ENCODE peak calls at places on chromosomes 4 and X, in five cellular contexts. M is CD4-positive, CD25-positive, alpha-beta regulatory T cell; Q is effector memory CD4-positive, alpha-beta T cell; T is left ventricle myocardium inferior; J is IMR-90. H is an unnamed sample. For H3K4me1, the result is how much of the 10 kb centered on the place peaks cover.

GRCh38 chr4:72984351-72984750 is 85.2 kb downstream of the COX18 start:
- DNase-seq in M (no peak), Q (no peak), T (no peak), J (no peak), H (no peak)

GRCh38 chrX:40849906-40850672 is 114.7 kb upstream of the MED14 start:
- DNase-seq in M (no peak), Q (no peak), T (no peak), J (peak), H (no peak)

GRCh38 chr4:97507587-97508245 is 635.6 kb downstream of the STPG2 start:
- DNase-seq in M (no peak), Q (no peak), T (no peak), J (no peak), H (no peak)

GRCh38 chr4:69823048-69823447 is 36.9 kb downstream of the SULT1E1 start:
- DNase-seq in M (no peak), Q (no peak), T (no peak), J (no peak), H (no peak)

GRCh38 chrX:132266583-132267355 is 47.5 kb upstream of the RAP2C start:
- DNase-seq in M (no peak), Q (no peak), T (no peak), J (peak), H (no peak)

GRCh38 chr4:121181493-121181892 is 17.4 kb upstream of the TNIP3 start:
- DNase-seq in M (no peak), Q (no peak), T (no peak), J (no peak), H (no peak)

GRCh38 chrX:7815166-7815565 is 27.8 kb upstream of the VCX start:
- DNase-seq in M (no peak), Q (no peak), T (no peak), J (no peak), H (no peak)

GRCh38 chr4:113435893-113436292 is 325.6 kb downstream of the CAMK2D start:
- DNase-seq in M (no peak), Q (no peak), T (peak), J (peak), H (no peak)

GRCh38 chr4:26020083-26020668 is 106.2 kb downstream of the SMIM20 start:
- DNase-seq in M (peak), Q (no peak), T (no peak), J (peak), H (no peak)
- H3K4me1 ChIP-seq in M (under half), Q (under half), T (under half), J (under half), H (under half)

GRCh38 chrX:143940119-143940518 is 56.2 kb downstream of the UBE2NL start:
- DNase-seq in M (no peak), Q (no peak), T (no peak), J (no peak), H (no peak)

GRCh38 chrX:143945171-143945570 is 61.3 kb downstream of the UBE2NL start:
- DNase-seq in M (no peak), Q (no peak), T (no peak), J (no peak), H (no peak)
- H3K4me1 ChIP-seq in M (under half), Q (under half), T (under half), J (under half), H (under half)

GRCh38 chrX:119618439-119618838 is 12.2 kb upstream of the NKRF start:
- DNase-seq in M (no peak), Q (no peak), T (peak), J (no peak), H (no peak)
- H3K4me1 ChIP-seq in M (under half), Q (under half), T (under half), J (under half), H (under half)

DNA sequence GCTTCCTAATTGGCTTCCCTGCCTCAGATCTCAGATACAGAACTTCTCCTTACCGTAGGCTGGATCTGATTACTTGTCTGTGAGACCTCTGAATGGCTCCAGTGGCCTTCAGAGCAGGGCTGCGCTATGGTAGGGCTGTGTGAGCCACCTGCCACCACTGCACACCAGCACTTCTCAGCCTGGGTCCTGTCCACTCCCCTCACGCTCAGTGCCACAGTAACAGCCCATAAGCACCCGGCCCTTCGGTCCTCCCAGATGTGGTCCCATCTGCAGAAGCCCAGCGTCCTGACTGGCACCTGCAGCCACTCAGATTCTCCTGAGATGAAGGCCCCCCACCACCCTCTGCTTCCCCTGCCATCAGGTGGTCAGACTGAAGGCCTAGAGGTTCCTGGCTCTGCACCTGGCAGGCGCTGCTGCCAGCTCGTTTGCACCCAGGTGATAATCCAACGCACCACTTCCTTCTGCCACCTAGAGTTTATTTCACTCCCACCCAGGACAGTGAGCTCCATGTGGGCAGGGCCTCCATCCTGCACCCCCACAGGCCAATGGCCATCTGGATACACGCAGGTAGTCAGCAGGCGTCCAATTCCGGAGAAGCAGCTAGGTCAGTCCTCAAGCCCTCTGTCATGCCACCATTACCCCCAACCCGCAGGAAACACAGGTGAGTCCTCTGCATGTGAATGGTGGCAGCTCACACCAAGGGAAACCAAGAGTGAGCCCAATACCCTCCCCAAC is 5.4 kb downstream of the WDR1 start:
- DNase-seq in M (no peak), Q (no peak), T (no peak), J (no peak), H (no peak)
- H3K4me1 ChIP-seq in M (half or more), Q (half or more), T (half or more), J (half or more), H (under half)

DNA sequence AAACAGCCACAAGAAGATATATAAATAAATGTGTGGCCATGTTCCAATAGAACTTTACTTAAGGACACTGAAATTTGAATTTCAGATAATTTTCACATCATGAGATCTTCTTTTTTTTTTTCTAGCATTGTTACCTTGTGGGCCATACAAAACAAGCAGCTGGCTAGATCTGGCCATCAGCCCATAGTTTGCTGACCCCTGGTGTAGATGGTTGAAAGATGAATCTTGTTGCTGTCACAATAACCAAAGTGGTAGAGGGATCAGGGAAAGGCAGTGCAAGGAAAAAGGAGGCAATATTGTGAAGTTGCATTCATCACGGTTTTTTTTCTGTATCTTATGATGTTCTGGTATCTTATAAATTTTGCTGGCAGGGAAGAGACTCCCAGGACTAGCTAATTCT is 46.6 kb downstream of the RASGEF1B start:
- DNase-seq in M (no peak), Q (no peak), T (no peak), J (no peak), H (no peak)
- H3K4me1 ChIP-seq in M (under half), Q (under half), T (under half), J (under half), H (under half)

DNA sequence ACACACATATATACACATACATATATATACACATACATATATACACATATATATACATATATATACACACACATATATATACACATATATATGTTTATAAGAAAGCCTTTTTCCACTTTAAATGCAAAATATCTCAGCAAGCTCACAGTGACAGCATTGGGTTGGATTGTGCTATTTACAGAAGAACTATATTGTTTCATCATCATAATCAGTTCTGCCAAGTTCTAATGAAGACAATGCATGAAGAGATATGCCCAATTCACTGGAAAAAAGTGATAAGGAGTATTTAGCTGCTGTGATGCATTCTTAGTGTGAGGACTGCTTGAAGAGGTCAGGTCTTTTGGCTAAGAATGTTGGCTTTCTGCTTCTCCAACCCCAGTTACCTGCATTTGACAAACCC is 54.4 kb downstream of the RNF150 start:
- DNase-seq in M (no peak), Q (no peak), T (no peak), J (peak), H (no peak)
- H3K4me1 ChIP-seq in M (under half), Q (under half), T (half or more), J (under half), H (under half)